ENCODE peak calls at places on chromosomes 6 and 20, in seven cellular contexts. One of them, this sample, is unnamed.

GRCh38 chr6:45421700-45422540 is 44.2 kb upstream of the SUPT3H start:
- DNase-seq in A549: peak
- DNase-seq in transverse colon: peak
- DNase-seq in endothelial cell: peak
- DNase-seq in adrenal gland: peak
- DNase-seq in RWPE1: no peak
- DNase-seq in IMR-90: peak
- DNase-seq in this sample: no peak

GRCh38 chr20:17896247-17896723 is 72.3 kb downstream of the SNX5 start:
- DNase-seq in IMR-90: no peak
- DNase-seq in A549: no peak
- DNase-seq in transverse colon: no peak
- DNase-seq in RWPE1: no peak
- DNase-seq in endothelial cell: peak
- DNase-seq in adrenal gland: peak
- DNase-seq in this sample: no peak

GRCh38 chr6:43698584-43699349 is 11.2 kb upstream of the MRPS18A start:
- DNase-seq in endothelial cell: no peak
- DNase-seq in RWPE1: no peak
- DNase-seq in adrenal gland: peak
- DNase-seq in A549: peak
- DNase-seq in transverse colon: no peak
- DNase-seq in IMR-90: peak
- DNase-seq in this sample: no peak

GRCh38 chr6:7424967-7425807 is 35.6 kb downstream of the RIOK1 start:
- DNase-seq in adrenal gland: peak
- DNase-seq in RWPE1: peak
- DNase-seq in A549: peak
- DNase-seq in transverse colon: no peak
- DNase-seq in IMR-90: peak
- DNase-seq in endothelial cell: no peak
- DNase-seq in this sample: no peak

GRCh38 chr6:33304216-33304615 is 5.5 kb upstream of the RGL2 start:
- DNase-seq in endothelial cell: no peak
- DNase-seq in RWPE1: no peak
- DNase-seq in A549: no peak
- DNase-seq in IMR-90: no peak
- DNase-seq in adrenal gland: no peak
- DNase-seq in transverse colon: no peak
- DNase-seq in this sample: no peak

GRCh38 chr6:56539503-56540105 is 103.1 kb downstream of the DST start:
- DNase-seq in IMR-90: no peak
- DNase-seq in transverse colon: no peak
- DNase-seq in adrenal gland: no peak
- DNase-seq in RWPE1: no peak
- DNase-seq in endothelial cell: no peak
- DNase-seq in A549: no peak
- DNase-seq in this sample: no peak

GRCh38 chr6:43903739-43904290 is 133.8 kb downstream of the VEGFA start:
- DNase-seq in transverse colon: no peak
- DNase-seq in IMR-90: no peak
- DNase-seq in A549: no peak
- DNase-seq in RWPE1: no peak
- DNase-seq in adrenal gland: no peak
- DNase-seq in endothelial cell: no peak
- DNase-seq in this sample: no peak

GRCh38 chr6:134373282-134373922 is 55.5 kb upstream of the SGK1 start:
- DNase-seq in A549: peak
- DNase-seq in RWPE1: peak
- DNase-seq in transverse colon: peak
- DNase-seq in IMR-90: peak
- DNase-seq in endothelial cell: no peak
- DNase-seq in adrenal gland: peak
- DNase-seq in this sample: no peak

GRCh38 chr20:34993941-34994508 is 38.4 kb downstream of the MYH7B start:
- DNase-seq in adrenal gland: peak
- DNase-seq in A549: no peak
- DNase-seq in endothelial cell: no peak
- DNase-seq in RWPE1: no peak
- DNase-seq in IMR-90: no peak
- DNase-seq in transverse colon: no peak
- DNase-seq in this sample: no peak

GRCh38 chr6:159097256-159097655 is 52.5 kb upstream of the TAGAP start:
- DNase-seq in IMR-90: no peak
- DNase-seq in A549: no peak
- DNase-seq in transverse colon: no peak
- DNase-seq in RWPE1: no peak
- DNase-seq in endothelial cell: no peak
- DNase-seq in adrenal gland: no peak
- DNase-seq in this sample: no peak

GRCh38 chr20:13333793-13334192 is 112.7 kb downstream of the ISM1 start:
- DNase-seq in adrenal gland: no peak
- DNase-seq in endothelial cell: no peak
- DNase-seq in IMR-90: peak
- DNase-seq in transverse colon: peak
- DNase-seq in RWPE1: no peak
- DNase-seq in A549: peak
- DNase-seq in this sample: no peak

GRCh38 chr20:59576216-59576953 is 28.0 kb upstream of the PHACTR3 start:
- DNase-seq in A549: no peak
- DNase-seq in RWPE1: no peak
- DNase-seq in transverse colon: no peak
- DNase-seq in adrenal gland: no peak
- DNase-seq in IMR-90: no peak
- DNase-seq in endothelial cell: no peak
- DNase-seq in this sample: no peak

GRCh38 chr20:62227977-62228958 is 8.2 kb upstream of the HRH3 start:
- DNase-seq in RWPE1: no peak
- DNase-seq in A549: no peak
- DNase-seq in adrenal gland: no peak
- DNase-seq in transverse colon: peak
- DNase-seq in IMR-90: no peak
- DNase-seq in endothelial cell: no peak
- DNase-seq in this sample: no peak

GRCh38 chr6:41073203-41073967 is 611 bp downstream of the NFYA start:
- DNase-seq in A549: peak
- DNase-seq in endothelial cell: peak
- DNase-seq in transverse colon: peak
- DNase-seq in adrenal gland: peak
- DNase-seq in RWPE1: peak
- DNase-seq in IMR-90: peak
- DNase-seq in this sample: peak

GRCh38 chr6:46419576-46420002 is 71.7 kb downstream of the RCAN2 start:
- DNase-seq in adrenal gland: peak
- DNase-seq in IMR-90: peak
- DNase-seq in A549: peak
- DNase-seq in RWPE1: peak
- DNase-seq in endothelial cell: peak
- DNase-seq in transverse colon: peak
- DNase-seq in this sample: peak

DNA sequence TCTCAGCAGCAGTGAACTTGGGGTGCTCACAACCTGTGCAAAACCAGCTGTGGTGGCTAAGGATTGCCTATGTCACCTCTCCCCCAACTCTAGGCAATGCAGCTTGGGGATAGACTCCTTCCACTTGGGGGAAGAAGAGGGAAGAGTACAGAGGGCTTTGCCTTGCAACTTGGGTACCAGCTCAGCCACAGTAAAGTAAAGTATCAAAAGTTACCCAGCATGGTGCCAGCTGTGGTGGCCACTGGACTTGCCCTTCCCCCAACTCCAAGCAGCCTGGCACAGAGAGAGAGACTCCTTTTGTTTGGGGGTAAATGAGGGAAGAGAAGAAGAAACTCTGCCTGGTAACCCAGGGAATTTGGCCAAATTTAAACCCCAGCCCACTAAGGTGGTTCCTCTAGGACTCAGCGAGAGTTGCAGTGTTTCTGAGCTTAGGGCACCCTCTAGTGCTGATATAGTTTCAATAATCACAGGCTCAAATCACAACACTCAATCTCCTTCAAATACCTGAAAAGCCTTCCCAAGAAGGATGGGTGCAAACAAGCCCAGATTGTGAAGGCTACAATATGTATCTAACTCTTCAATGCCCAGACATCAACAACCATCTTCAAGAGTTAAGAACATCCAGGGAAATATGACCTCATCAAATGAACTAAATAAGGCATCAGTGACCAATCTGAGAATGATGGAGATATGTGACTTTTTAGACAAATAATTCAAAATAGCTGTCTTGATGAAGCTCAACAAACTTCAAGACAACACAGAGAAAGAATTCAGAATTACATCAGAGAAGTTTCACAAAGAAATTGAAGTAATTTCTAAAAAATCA is 7.6 kb upstream of the DEFB129 start:
- DNase-seq in adrenal gland: no peak
- DNase-seq in IMR-90: peak
- DNase-seq in RWPE1: peak
- DNase-seq in A549: peak
- DNase-seq in transverse colon: no peak
- DNase-seq in endothelial cell: peak
- DNase-seq in this sample: no peak
- TF ChIP-seq CTCF in adrenal gland: peak
- TF ChIP-seq CTCF in IMR-90: peak
- TF ChIP-seq CTCF in RWPE1: peak
- TF ChIP-seq CTCF in A549: peak
- TF ChIP-seq CTCF in transverse colon: no peak
- TF ChIP-seq CTCF in endothelial cell: no peak
- TF ChIP-seq CTCF in this sample: no peak

DNA sequence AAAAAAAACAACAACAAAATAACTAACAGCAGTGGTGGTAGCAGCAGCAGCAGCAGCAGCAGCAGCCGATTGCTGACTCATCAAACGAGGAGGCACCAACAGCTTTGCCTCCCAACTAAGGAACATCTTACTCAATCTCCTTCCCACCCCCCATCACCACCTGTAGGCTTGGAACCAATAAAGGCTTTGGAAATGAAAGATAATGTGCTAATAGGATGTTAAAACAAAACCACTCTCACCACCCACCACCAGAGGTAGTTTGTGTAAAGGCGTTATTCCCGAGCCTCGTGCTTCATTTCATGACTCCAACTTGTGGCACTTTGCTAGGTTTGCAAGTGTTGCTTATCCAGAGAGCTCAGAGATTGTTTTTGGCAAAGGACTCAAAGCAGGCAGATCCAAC is 346.5 kb downstream of the CD83 start:
- DNase-seq in transverse colon: no peak
- DNase-seq in RWPE1: no peak
- DNase-seq in IMR-90: no peak
- DNase-seq in endothelial cell: no peak
- DNase-seq in adrenal gland: no peak
- DNase-seq in A549: no peak
- DNase-seq in this sample: no peak
- TF ChIP-seq CTCF in transverse colon: no peak
- TF ChIP-seq CTCF in RWPE1: no peak
- TF ChIP-seq CTCF in IMR-90: no peak
- TF ChIP-seq CTCF in endothelial cell: no peak
- TF ChIP-seq CTCF in adrenal gland: no peak
- TF ChIP-seq CTCF in A549: no peak
- TF ChIP-seq CTCF in this sample: no peak

DNA sequence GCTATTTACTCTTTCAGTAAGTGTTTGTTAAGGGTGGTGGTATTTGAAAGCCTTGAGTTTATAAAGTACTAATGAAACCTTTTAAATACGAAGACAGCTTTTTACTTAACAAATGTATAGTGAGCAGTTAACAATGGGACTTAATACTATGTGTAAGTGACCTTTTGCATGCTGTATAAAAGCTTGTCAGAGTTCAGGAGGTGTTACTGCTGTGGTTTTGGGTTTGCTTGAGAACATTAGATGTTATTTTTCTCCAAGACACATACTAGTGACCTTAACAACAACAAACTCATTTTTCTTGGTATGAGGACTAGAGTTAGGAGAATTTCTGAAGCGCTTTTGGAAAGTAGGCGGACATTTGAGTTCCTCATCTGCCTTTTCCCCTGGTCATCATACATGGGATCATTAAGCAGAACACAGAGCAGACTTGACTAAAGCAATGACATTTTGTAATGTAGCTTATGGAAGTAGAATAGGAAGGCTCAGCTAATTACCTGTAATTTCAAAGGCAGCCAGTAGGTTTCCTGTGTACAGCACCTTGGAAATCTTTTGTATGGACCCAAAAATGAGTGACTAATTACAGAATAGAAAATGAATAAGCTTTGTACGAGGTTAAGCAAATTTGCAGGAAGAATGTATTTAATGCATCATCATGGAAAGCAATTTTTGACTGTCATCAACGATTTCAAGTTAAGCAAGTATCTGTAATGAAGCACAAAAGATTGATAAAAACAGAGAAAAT is 14.1 kb downstream of the CDYL start:
- DNase-seq in A549: no peak
- DNase-seq in endothelial cell: no peak
- DNase-seq in adrenal gland: no peak
- DNase-seq in RWPE1: no peak
- DNase-seq in IMR-90: no peak
- DNase-seq in transverse colon: no peak
- DNase-seq in this sample: no peak
- TF ChIP-seq CTCF in A549: no peak
- TF ChIP-seq CTCF in endothelial cell: peak
- TF ChIP-seq CTCF in adrenal gland: no peak
- TF ChIP-seq CTCF in RWPE1: no peak
- TF ChIP-seq CTCF in IMR-90: peak
- TF ChIP-seq CTCF in transverse colon: no peak
- TF ChIP-seq CTCF in this sample: no peak

GRCh38 chr6:96716221-96716620 is 121.1 kb downstream of the GPR63 start:
- DNase-seq in A549: no peak
- DNase-seq in IMR-90: no peak
- DNase-seq in RWPE1: no peak
- DNase-seq in adrenal gland: no peak
- DNase-seq in endothelial cell: no peak
- DNase-seq in transverse colon: no peak
- DNase-seq in this sample: no peak
- TF ChIP-seq CTCF in A549: no peak
- TF ChIP-seq CTCF in IMR-90: no peak
- TF ChIP-seq CTCF in RWPE1: no peak
- TF ChIP-seq CTCF in adrenal gland: no peak
- TF ChIP-seq CTCF in endothelial cell: no peak
- TF ChIP-seq CTCF in transverse colon: no peak
- TF ChIP-seq CTCF in this sample: no peak